ENCODE peak calls at places on chromosomes 1 and 21, in nine cellular contexts. One of them, this sample, is unnamed.

GRCh38 chr1:227356582-227357228 is 38.4 kb upstream of the CDC42BPA start:
- DNase-seq in uterus: no peak
- DNase-seq in tibial nerve: no peak
- DNase-seq in GM20000: no peak
- DNase-seq in RWPE1: peak
- DNase-seq in choroid plexus epithelial cell: no peak
- DNase-seq in progenitor cell of endocrine pancreas: no peak
- DNase-seq in mammary epithelial cell: peak
- DNase-seq in NB4: no peak
- DNase-seq in this sample: no peak

GRCh38 chr1:84665703-84666317 is 24.5 kb downstream of the SSX2IP start:
- DNase-seq in uterus: no peak
- DNase-seq in tibial nerve: no peak
- DNase-seq in GM20000: no peak
- DNase-seq in RWPE1: no peak
- DNase-seq in choroid plexus epithelial cell: peak
- DNase-seq in progenitor cell of endocrine pancreas: no peak
- DNase-seq in mammary epithelial cell: no peak
- DNase-seq in NB4: no peak
- DNase-seq in this sample: no peak

GRCh38 chr1:98813738-98814309 is 152.3 kb downstream of the SNX7 start:
- DNase-seq in uterus: no peak
- DNase-seq in tibial nerve: no peak
- DNase-seq in GM20000: no peak
- DNase-seq in RWPE1: no peak
- DNase-seq in choroid plexus epithelial cell: peak
- DNase-seq in progenitor cell of endocrine pancreas: no peak
- DNase-seq in mammary epithelial cell: no peak
- DNase-seq in NB4: no peak
- DNase-seq in this sample: no peak

GRCh38 chr1:53297226-53297625 is 30.6 kb downstream of the LRP8 start:
- DNase-seq in uterus: no peak
- DNase-seq in tibial nerve: no peak
- DNase-seq in GM20000: no peak
- DNase-seq in RWPE1: no peak
- DNase-seq in choroid plexus epithelial cell: no peak
- DNase-seq in progenitor cell of endocrine pancreas: no peak
- DNase-seq in mammary epithelial cell: no peak
- DNase-seq in NB4: no peak
- DNase-seq in this sample: no peak

GRCh38 chr1:32276328-32276727 is 15.6 kb upstream of the HDAC1 start:
- DNase-seq in uterus: no peak
- DNase-seq in tibial nerve: no peak
- DNase-seq in GM20000: no peak
- DNase-seq in RWPE1: no peak
- DNase-seq in choroid plexus epithelial cell: no peak
- DNase-seq in progenitor cell of endocrine pancreas: no peak
- DNase-seq in mammary epithelial cell: no peak
- DNase-seq in NB4: no peak
- DNase-seq in this sample: no peak

GRCh38 chr1:89701746-89702241 is 68.9 kb downstream of the LRRC8C start:
- DNase-seq in uterus: no peak
- DNase-seq in tibial nerve: no peak
- DNase-seq in GM20000: no peak
- DNase-seq in RWPE1: no peak
- DNase-seq in choroid plexus epithelial cell: peak
- DNase-seq in progenitor cell of endocrine pancreas: no peak
- DNase-seq in mammary epithelial cell: no peak
- DNase-seq in NB4: no peak
- DNase-seq in this sample: no peak

GRCh38 chr1:235902638-235903542 is 36.2 kb upstream of the LYST start:
- DNase-seq in uterus: peak
- DNase-seq in tibial nerve: no peak
- DNase-seq in GM20000: no peak
- DNase-seq in RWPE1: peak
- DNase-seq in choroid plexus epithelial cell: peak
- DNase-seq in progenitor cell of endocrine pancreas: no peak
- DNase-seq in mammary epithelial cell: peak
- DNase-seq in NB4: peak
- DNase-seq in this sample: no peak

GRCh38 chr1:218048828-218049227 is 236.3 kb upstream of the RRP15 start:
- DNase-seq in uterus: no peak
- DNase-seq in tibial nerve: no peak
- DNase-seq in GM20000: no peak
- DNase-seq in RWPE1: no peak
- DNase-seq in choroid plexus epithelial cell: no peak
- DNase-seq in progenitor cell of endocrine pancreas: no peak
- DNase-seq in mammary epithelial cell: no peak
- DNase-seq in NB4: no peak
- DNase-seq in this sample: no peak

GRCh38 chr1:192159034-192159433 is 772 bp downstream of the RGS18 start:
- DNase-seq in uterus: no peak
- DNase-seq in tibial nerve: no peak
- DNase-seq in GM20000: no peak
- DNase-seq in RWPE1: no peak
- DNase-seq in choroid plexus epithelial cell: peak
- DNase-seq in progenitor cell of endocrine pancreas: no peak
- DNase-seq in mammary epithelial cell: no peak
- DNase-seq in NB4: peak
- DNase-seq in this sample: no peak

GRCh38 chr1:102463328-102463727 is 466.6 kb upstream of the OLFM3 start:
- DNase-seq in uterus: no peak
- DNase-seq in tibial nerve: no peak
- DNase-seq in GM20000: no peak
- DNase-seq in RWPE1: no peak
- DNase-seq in choroid plexus epithelial cell: no peak
- DNase-seq in progenitor cell of endocrine pancreas: no peak
- DNase-seq in mammary epithelial cell: no peak
- DNase-seq in NB4: no peak
- DNase-seq in this sample: no peak

GRCh38 chr1:232974971-232975370 is 24.6 kb downstream of the NTPCR start:
- DNase-seq in uterus: no peak
- DNase-seq in tibial nerve: no peak
- DNase-seq in GM20000: no peak
- DNase-seq in RWPE1: no peak
- DNase-seq in choroid plexus epithelial cell: peak
- DNase-seq in progenitor cell of endocrine pancreas: no peak
- DNase-seq in mammary epithelial cell: no peak
- DNase-seq in NB4: no peak
- DNase-seq in this sample: no peak

GRCh38 chr1:201828451-201828819 is 522 bp upstream of the IPO9 start:
- DNase-seq in uterus: no peak
- DNase-seq in tibial nerve: no peak
- DNase-seq in GM20000: no peak
- DNase-seq in RWPE1: no peak
- DNase-seq in choroid plexus epithelial cell: no peak
- DNase-seq in progenitor cell of endocrine pancreas: no peak
- DNase-seq in mammary epithelial cell: no peak
- DNase-seq in NB4: no peak
- DNase-seq in this sample: no peak

DNA sequence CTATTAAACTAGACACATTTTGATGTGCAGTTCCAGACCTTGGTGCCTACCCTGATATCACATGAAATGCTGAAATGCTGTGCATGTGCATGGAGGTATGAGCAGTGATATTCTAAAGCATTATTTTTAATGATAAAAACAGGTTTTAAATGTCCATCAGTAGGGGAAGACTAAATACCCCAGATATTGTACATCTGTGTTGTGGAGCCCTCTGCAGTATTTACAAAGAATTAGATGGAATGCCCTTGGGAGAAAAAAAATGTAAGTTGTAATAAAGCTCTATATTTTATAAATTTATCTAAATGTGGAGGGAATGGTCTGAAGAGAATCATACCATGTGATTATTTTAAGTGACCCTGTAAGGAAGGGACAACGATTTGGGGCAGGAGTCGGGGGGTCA is 39.1 kb upstream of the IGSF5 start:
- DNase-seq in uterus: no peak
- DNase-seq in tibial nerve: no peak
- DNase-seq in GM20000: no peak
- DNase-seq in RWPE1: no peak
- DNase-seq in choroid plexus epithelial cell: peak
- DNase-seq in progenitor cell of endocrine pancreas: no peak
- DNase-seq in mammary epithelial cell: no peak
- DNase-seq in NB4: no peak
- DNase-seq in this sample: no peak
- TF ChIP-seq CTCF in uterus: no peak
- TF ChIP-seq CTCF in tibial nerve: no peak
- TF ChIP-seq CTCF in GM20000: no peak
- TF ChIP-seq CTCF in RWPE1: no peak
- TF ChIP-seq CTCF in choroid plexus epithelial cell: peak
- TF ChIP-seq CTCF in progenitor cell of endocrine pancreas: no peak
- TF ChIP-seq CTCF in mammary epithelial cell: no peak
- TF ChIP-seq CTCF in NB4: no peak
- TF ChIP-seq CTCF in this sample: no peak

DNA sequence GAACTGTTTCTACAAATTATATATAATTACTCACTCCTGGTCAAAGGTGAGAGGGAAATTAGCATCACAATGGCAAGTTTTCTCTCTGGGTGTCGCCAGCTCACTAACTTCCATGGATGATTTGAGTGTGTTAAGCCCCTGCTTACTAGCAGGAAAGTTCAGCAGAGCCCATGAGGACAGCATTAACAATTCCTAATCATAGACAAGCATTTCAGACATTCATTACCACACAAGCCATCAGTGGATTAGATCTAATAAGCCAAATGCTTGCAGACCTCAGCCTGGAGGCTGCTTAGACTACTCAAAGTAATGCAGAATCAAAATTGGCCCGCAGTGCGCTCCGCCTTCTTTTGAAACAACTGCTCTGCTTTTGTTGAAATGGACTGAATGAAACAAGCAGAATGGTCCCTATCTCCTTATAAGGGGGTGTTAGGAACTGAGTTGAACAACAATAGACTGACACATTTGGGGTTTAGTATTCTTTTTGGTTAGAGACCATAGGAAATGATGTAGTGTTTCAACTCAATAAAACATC is 54.4 kb downstream of the GORAB start:
- DNase-seq in uterus: peak
- DNase-seq in tibial nerve: no peak
- DNase-seq in GM20000: no peak
- DNase-seq in RWPE1: no peak
- DNase-seq in choroid plexus epithelial cell: no peak
- DNase-seq in progenitor cell of endocrine pancreas: no peak
- DNase-seq in mammary epithelial cell: no peak
- DNase-seq in NB4: no peak
- DNase-seq in this sample: no peak
- TF ChIP-seq CTCF in uterus: no peak
- TF ChIP-seq CTCF in tibial nerve: no peak
- TF ChIP-seq CTCF in GM20000: no peak
- TF ChIP-seq CTCF in RWPE1: no peak
- TF ChIP-seq CTCF in choroid plexus epithelial cell: no peak
- TF ChIP-seq CTCF in progenitor cell of endocrine pancreas: no peak
- TF ChIP-seq CTCF in mammary epithelial cell: no peak
- TF ChIP-seq CTCF in NB4: no peak
- TF ChIP-seq CTCF in this sample: no peak

GRCh38 chr1:27551170-27551952 is 52.6 kb downstream of the AHDC1 start:
- DNase-seq in uterus: no peak
- DNase-seq in tibial nerve: no peak
- DNase-seq in GM20000: no peak
- DNase-seq in RWPE1: no peak
- DNase-seq in choroid plexus epithelial cell: no peak
- DNase-seq in progenitor cell of endocrine pancreas: no peak
- DNase-seq in mammary epithelial cell: no peak
- DNase-seq in NB4: no peak
- DNase-seq in this sample: no peak

GRCh38 chr1:27554293-27554692 is 49.7 kb downstream of the AHDC1 start:
- DNase-seq in uterus: no peak
- DNase-seq in tibial nerve: no peak
- DNase-seq in GM20000: no peak
- DNase-seq in RWPE1: no peak
- DNase-seq in choroid plexus epithelial cell: no peak
- DNase-seq in progenitor cell of endocrine pancreas: no peak
- DNase-seq in mammary epithelial cell: no peak
- DNase-seq in NB4: no peak
- DNase-seq in this sample: no peak

GRCh38 chr1:27554777-27555699 is 48.9 kb downstream of the AHDC1 start:
- DNase-seq in uterus: peak
- DNase-seq in tibial nerve: peak
- DNase-seq in GM20000: no peak
- DNase-seq in RWPE1: no peak
- DNase-seq in choroid plexus epithelial cell: no peak
- DNase-seq in progenitor cell of endocrine pancreas: no peak
- DNase-seq in mammary epithelial cell: no peak
- DNase-seq in NB4: no peak
- DNase-seq in this sample: no peak

GRCh38 chr1:27551953-27552312 is 52.0 kb downstream of the AHDC1 start:
- DNase-seq in uterus: no peak
- DNase-seq in tibial nerve: no peak
- DNase-seq in GM20000: no peak
- DNase-seq in RWPE1: no peak
- DNase-seq in choroid plexus epithelial cell: no peak
- DNase-seq in progenitor cell of endocrine pancreas: no peak
- DNase-seq in mammary epithelial cell: no peak
- DNase-seq in NB4: no peak
- DNase-seq in this sample: no peak

DNA sequence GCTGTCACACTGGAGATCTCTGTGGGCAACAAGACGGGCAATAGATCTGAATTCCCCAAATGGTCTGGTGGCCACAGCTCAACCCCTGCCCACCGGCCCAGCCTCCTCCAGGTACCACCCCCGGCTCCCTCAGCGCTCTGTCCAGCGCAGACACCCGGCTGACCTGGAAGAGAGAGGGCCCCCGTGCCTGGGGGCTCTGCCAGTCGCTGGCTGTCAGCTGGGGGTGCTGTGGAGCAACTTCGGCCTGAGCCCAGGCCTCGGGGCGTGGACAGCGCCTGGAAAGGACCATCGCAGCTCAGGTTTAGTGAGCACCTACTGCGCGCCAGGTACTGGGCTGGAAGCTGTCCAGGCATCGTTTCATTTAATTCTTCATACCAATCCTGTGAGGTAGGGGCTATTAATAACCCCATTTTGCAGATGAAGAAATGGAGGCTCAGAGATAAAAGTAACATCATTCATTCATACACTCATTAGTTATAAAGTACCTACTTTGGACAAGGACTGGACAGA is 51.0 kb downstream of the AHDC1 start:
- DNase-seq in uterus: no peak
- DNase-seq in tibial nerve: no peak
- DNase-seq in GM20000: no peak
- DNase-seq in RWPE1: no peak
- DNase-seq in choroid plexus epithelial cell: no peak
- DNase-seq in progenitor cell of endocrine pancreas: no peak
- DNase-seq in mammary epithelial cell: no peak
- DNase-seq in NB4: no peak
- DNase-seq in this sample: no peak
- TF ChIP-seq CTCF in uterus: no peak
- TF ChIP-seq CTCF in tibial nerve: no peak
- TF ChIP-seq CTCF in GM20000: no peak
- TF ChIP-seq CTCF in RWPE1: no peak
- TF ChIP-seq CTCF in choroid plexus epithelial cell: peak
- TF ChIP-seq CTCF in progenitor cell of endocrine pancreas: no peak
- TF ChIP-seq CTCF in mammary epithelial cell: no peak
- TF ChIP-seq CTCF in NB4: no peak
- TF ChIP-seq CTCF in this sample: no peak

DNA sequence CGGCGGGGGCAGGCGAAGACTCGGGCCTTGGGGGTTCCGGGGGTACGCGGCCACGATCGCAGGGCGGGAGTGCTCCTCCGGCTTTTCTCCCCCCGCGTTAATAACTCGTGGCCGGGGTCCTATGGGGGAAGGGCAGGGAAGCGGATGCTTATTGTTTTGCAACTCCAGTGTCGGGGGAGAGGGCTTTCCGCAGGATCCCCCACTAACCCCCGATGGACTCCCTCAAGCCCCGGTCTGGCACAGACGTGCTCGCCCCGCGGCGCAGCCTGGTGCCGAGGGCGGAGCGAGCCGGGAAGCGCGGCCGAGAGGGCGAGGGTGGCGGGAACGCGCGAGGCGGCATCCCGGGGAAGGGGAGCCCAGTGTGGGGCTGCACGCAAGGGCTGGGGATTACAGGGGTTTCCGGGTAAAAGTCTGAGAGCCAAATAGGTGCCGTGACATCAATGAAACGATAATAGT is 717 bp downstream of the UCK2 start:
- DNase-seq in uterus: peak
- DNase-seq in tibial nerve: no peak
- DNase-seq in GM20000: peak
- DNase-seq in RWPE1: peak
- DNase-seq in choroid plexus epithelial cell: peak
- DNase-seq in progenitor cell of endocrine pancreas: no peak
- DNase-seq in mammary epithelial cell: peak
- DNase-seq in NB4: peak
- DNase-seq in this sample: no peak
- TF ChIP-seq CTCF in uterus: no peak
- TF ChIP-seq CTCF in tibial nerve: no peak
- TF ChIP-seq CTCF in GM20000: no peak
- TF ChIP-seq CTCF in RWPE1: no peak
- TF ChIP-seq CTCF in choroid plexus epithelial cell: no peak
- TF ChIP-seq CTCF in progenitor cell of endocrine pancreas: no peak
- TF ChIP-seq CTCF in mammary epithelial cell: no peak
- TF ChIP-seq CTCF in NB4: no peak
- TF ChIP-seq CTCF in this sample: peak

This sample was measured in natural killer cell.